ENCODE peak calls at places on chromosomes 16 and 17, in eight cellular contexts. W is OCI-LY7, Y is GM23338, M is IMR-90, X is fibroblast of lung, I is A549, S is PC-9, F is SK-N-SH. P is an unnamed sample.

GRCh38 chr16:1494129-1494640 is 1.0 kb downstream of the TELO2 start:
- DNase-seq in W (peak; percentile 7), Y (peak; percentile 56), M (peak; percentile 69), X (peak; percentile 74), I (peak; percentile 69), S (peak; percentile 49), F (peak; percentile 82), P (peak; percentile 55)

GRCh38 chr16:19711643-19712042 is 6.4 kb downstream of the KNOP1 start:
- DNase-seq in W (no peak), Y (no peak), M (no peak), X (no peak), I (no peak), S (no peak), F (no peak), P (no peak)

GRCh38 chr17:38749222-38750043 is 1.3 kb upstream of the PCGF2 start:
- DNase-seq in W (no peak), Y (peak; percentile 91), M (peak; percentile 52), X (peak; percentile 67), I (peak; percentile 65), S (peak; percentile 83), F (peak; percentile 65), P (peak; percentile 74)

GRCh38 chr17:9217151-9218067 is 196.1 kb downstream of the NTN1 start:
- DNase-seq in W (no peak), Y (no peak), M (peak; percentile 62), X (peak; percentile 72), I (no peak), S (peak; percentile 73), F (peak; percentile 63), P (peak; percentile 65)

GRCh38 chr17:17837380-17837821 is 615 bp upstream of the SREBF1 start:
- DNase-seq in W (peak; percentile 53), Y (peak; percentile 75), M (peak; percentile 81), X (peak; percentile 85), I (peak; percentile 80), S (peak; percentile 67), F (no peak), P (peak; percentile 70)

GRCh38 chr16:53341787-53342186 is 92.5 kb upstream of the RBL2 start:
- DNase-seq in W (no peak), Y (no peak), M (no peak), X (no peak), I (no peak), S (no peak), F (no peak), P (no peak)

GRCh38 chr16:27254262-27254811 is 14.2 kb downstream of the NSMCE1 start:
- DNase-seq in W (no peak), Y (no peak), M (no peak), X (no peak), I (no peak), S (no peak), F (no peak), P (no peak)

GRCh38 chr17:79980246-79981043 is 55.2 kb downstream of the TBC1D16 start:
- DNase-seq in W (no peak), Y (no peak), M (no peak), X (no peak), I (no peak), S (no peak), F (peak; percentile 26), P (no peak)

GRCh38 chr17:71349908-71350600 is 770.8 kb upstream of the SOX9 start:
- DNase-seq in W (no peak), Y (no peak), M (peak; percentile 33), X (peak; percentile 49), I (no peak), S (no peak), F (no peak), P (no peak)

GRCh38 chr16:8430401-8430800 is 159.9 kb downstream of the TMEM114 start:
- DNase-seq in W (no peak), Y (no peak), M (no peak), X (no peak), I (no peak), S (no peak), F (no peak), P (no peak)

GRCh38 chr17:7383742-7384488 is 3.0 kb downstream of the TNK1 start:
- DNase-seq in W (peak; percentile 72), Y (peak; percentile 91), M (peak; percentile 13), X (no peak), I (no peak), S (no peak), F (peak; percentile 95), P (peak; percentile 59)

GRCh38 chr16:645852-646678 is 3.1 kb upstream of the WDR90 start:
- DNase-seq in W (no peak), Y (peak; percentile 65), M (no peak), X (no peak), I (no peak), S (peak; percentile 66), F (no peak), P (peak; percentile 76)

GRCh38 chr16:53745753-53746258 is 41.9 kb downstream of the FTO start:
- DNase-seq in W (no peak), Y (peak; percentile 50), M (peak; percentile 62), X (peak; percentile 21), I (no peak), S (peak; percentile 95), F (no peak), P (no peak)

GRCh38 chr17:21689604-21690003 is 2.7 kb upstream of the KCNJ18 start:
- DNase-seq in W (no peak), Y (no peak), M (peak; percentile 72), X (peak; percentile 88), I (peak; percentile 21), S (peak; percentile 84), F (no peak), P (peak; percentile 57)

GRCh38 chr16:19417640-19418039 is at the start of gene TMC5:
- DNase-seq in W (no peak), Y (no peak), M (no peak), X (no peak), I (no peak), S (no peak), F (no peak), P (no peak)

GRCh38 chr17:7650509-7651096 is at the start of gene ATP1B2:
- DNase-seq in W (peak; percentile 41), Y (peak; percentile 99), M (no peak), X (peak; percentile 14), I (peak; percentile 90), S (no peak), F (peak; percentile 95), P (peak; percentile 88)

GRCh38 chr17:73027130-73027741 is 65.3 kb downstream of the SLC39A11 start:
- DNase-seq in W (no peak), Y (no peak), M (peak; percentile 58), X (peak; percentile 45), I (no peak), S (no peak), F (no peak), P (no peak)

GRCh38 chr17:6135996-6136395 is 65.8 kb downstream of the WSCD1 start:
- DNase-seq in W (no peak), Y (no peak), M (no peak), X (no peak), I (no peak), S (no peak), F (no peak), P (no peak)

DNA sequence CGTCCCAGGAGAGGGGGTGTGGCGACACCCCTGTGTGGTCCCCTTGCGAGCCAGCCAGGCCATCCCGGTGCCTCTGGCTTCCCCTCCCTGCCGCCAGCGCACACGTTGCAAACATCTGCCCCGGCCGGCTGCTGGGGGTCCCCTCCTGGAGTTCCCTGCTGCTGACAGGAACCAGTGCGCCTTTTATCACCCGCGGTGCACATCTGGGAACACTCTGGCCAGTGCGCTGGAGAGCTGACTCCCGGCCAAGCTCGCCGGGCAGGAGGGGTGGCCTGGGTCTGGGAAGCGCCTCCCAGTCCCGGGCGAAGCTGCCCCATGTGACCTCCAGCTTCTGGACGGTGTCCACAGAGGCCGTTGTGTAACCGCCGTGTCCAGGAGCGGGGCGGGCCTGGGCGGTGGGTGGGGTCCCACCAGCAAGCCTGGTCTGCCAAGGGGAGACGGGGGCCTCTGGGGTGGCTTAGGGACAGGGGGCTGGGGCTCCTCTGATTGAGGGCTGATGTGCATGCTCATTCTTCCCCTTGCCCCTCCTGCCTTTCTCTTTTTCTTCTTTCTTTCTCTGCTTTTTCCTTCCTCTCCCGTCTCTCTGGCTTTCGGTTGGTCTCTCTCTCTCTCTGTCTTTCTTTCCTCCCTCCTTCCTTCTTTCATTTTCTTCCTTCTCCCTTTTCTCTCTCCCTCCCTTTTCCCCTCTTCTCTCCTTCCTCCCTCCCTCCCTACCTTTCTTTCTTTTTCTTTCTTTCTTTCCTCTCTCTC is 25.2 kb upstream of the CIBAR2 start:
- DNase-seq in W (no peak), Y (no peak), M (peak; percentile 85), X (peak; percentile 96), I (no peak), S (peak; percentile 57), F (peak; percentile 96), P (peak; percentile 92)
- H3K4me2 ChIP-seq in W (no peak overlapping the region), Y (no peak overlapping the region), M (peak overlapping the region; percentile 65), X (peak overlapping the region; percentile 71), I (peak overlapping the region; percentile 71), S (peak overlapping the region; percentile 76), F (peak overlapping the region; percentile 59), P (peak overlapping the region; percentile 69)

DNA sequence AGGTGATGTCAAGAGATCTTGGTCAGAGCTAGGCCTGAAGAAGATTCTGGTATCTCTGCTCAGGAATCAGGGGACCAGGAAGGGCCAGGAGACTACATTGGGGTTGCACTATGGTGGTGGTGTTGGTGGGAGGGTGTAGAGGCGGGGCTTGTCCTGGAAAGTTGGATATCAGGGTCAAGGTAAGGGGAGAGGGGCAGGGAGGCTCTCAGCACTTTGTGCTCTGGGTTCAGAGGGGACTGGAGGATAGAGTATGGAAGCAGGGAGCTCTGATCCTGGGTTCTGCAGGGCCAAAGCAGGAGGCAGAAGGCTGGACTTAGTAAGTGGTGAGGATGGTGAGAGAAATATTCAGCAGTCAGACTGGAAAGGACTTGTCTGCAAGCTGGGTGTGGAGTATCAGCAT is 3.0 kb downstream of the NOL3 start:
- DNase-seq in W (no peak), Y (no peak), M (no peak), X (no peak), I (no peak), S (no peak), F (no peak), P (no peak)
- H3K4me3 ChIP-seq in W (no peak overlapping the region), Y (peak overlapping the region; percentile 63), M (peak overlapping the region; percentile 36), X (peak overlapping the region; percentile 56), I (peak overlapping the region; percentile 50), S (peak overlapping the region; percentile 57), F (peak overlapping the region; percentile 60), P (no peak overlapping the region)

GRCh38 chr17:32298298-32298697 is 32.7 kb downstream of the RHBDL3 start:
- DNase-seq in W (no peak), Y (no peak), M (no peak), X (peak; percentile 3), I (no peak), S (no peak), F (no peak), P (no peak)
- H3K4me2 ChIP-seq in W (no peak overlapping the region), Y (no peak overlapping the region), M (no peak overlapping the region), X (no peak overlapping the region), I (no peak overlapping the region), S (no peak overlapping the region), F (no peak overlapping the region), P (no peak overlapping the region)

GRCh38 chr17:74736423-74737298 is at the start of gene RAB37:
- DNase-seq in W (peak; percentile 82), Y (peak; percentile 84), M (no peak), X (no peak), I (peak; percentile 87), S (no peak), F (peak; percentile 82), P (peak; percentile 91)

GRCh38 chr17:74731347-74731605 is 5.8 kb upstream of the RAB37 start:
- DNase-seq in W (no peak), Y (no peak), M (no peak), X (no peak), I (no peak), S (no peak), F (no peak), P (no peak)

GRCh38 chr17:74732042-74732846 is 4.8 kb upstream of the RAB37 start:
- DNase-seq in W (no peak), Y (no peak), M (no peak), X (no peak), I (no peak), S (no peak), F (no peak), P (no peak)

GRCh38 chr17:74733365-74734122 is 3.5 kb upstream of the RAB37 start:
- DNase-seq in W (no peak), Y (no peak), M (no peak), X (no peak), I (no peak), S (no peak), F (no peak), P (no peak)

GRCh38 chr17:74734256-74734655 is 2.8 kb upstream of the RAB37 start:
- DNase-seq in W (no peak), Y (no peak), M (no peak), X (no peak), I (no peak), S (no peak), F (no peak), P (no peak)
- H3K4me3 ChIP-seq in W (no peak overlapping the region), Y (no peak overlapping the region), M (no peak overlapping the region), X (no peak overlapping the region), I (no peak overlapping the region), S (no peak overlapping the region), F (no peak overlapping the region), P (no peak overlapping the region)